ENCODE peak calls at places on chromosomes 2 and 18, in ten cellular contexts. R is hepatocyte, J is colonic mucosa, A is adrenal gland, Q is BE2C, I is choroid plexus epithelial cell, F is skeletal muscle cell, C is upper lobe of right lung, S is trophoblast cell, T is fibroblast of lung. H is an unnamed sample.

GRCh38 chr2:224072541-224073188 is 33.6 kb upstream of the SERPINE2 start:
- DNase-seq in F (no peak), Q (no peak), R (no peak), I (no peak), A (no peak), S (peak; percentile 79), T (no peak), C (no peak), J (no peak), H (no peak)

GRCh38 chr2:201057089-201057499 is 14.4 kb downstream of the HYCC2 start:
- DNase-seq in F (no peak), C (no peak), Q (no peak), I (peak; percentile 72), A (no peak), T (peak; percentile 26), S (peak; percentile 40), R (peak; percentile 46), J (peak; percentile 53), H (peak; percentile 66)

GRCh38 chr2:25822190-25823117 is 55.8 kb downstream of the ASXL2 start:
- DNase-seq in F (no peak), S (peak; percentile 68), I (peak; percentile 34), A (peak; percentile 50), C (peak; percentile 71), T (no peak), J (peak; percentile 35), R (peak; percentile 26), Q (peak; percentile 83), H (no peak)

GRCh38 chr2:190533968-190534309 is 583 bp downstream of the NEMP2 start:
- DNase-seq in R (peak; percentile 43), T (peak; percentile 44), S (peak; percentile 66), Q (no peak), A (peak; percentile 31), C (no peak), F (no peak), I (peak; percentile 75), J (peak; percentile 53), H (peak; percentile 63)

GRCh38 chr18:22765889-22766288 is 167.2 kb upstream of the RBBP8 start:
- DNase-seq in Q (no peak), J (no peak), R (no peak), F (no peak), I (peak; percentile 10), C (no peak), S (no peak), T (peak; percentile 3), A (peak; percentile 55), H (no peak)

GRCh38 chr2:233236820-233237589 is 14.5 kb upstream of the ATG16L1 start:
- DNase-seq in I (no peak), A (no peak), C (no peak), F (no peak), J (no peak), R (no peak), S (no peak), T (no peak), Q (no peak), H (no peak)

GRCh38 chr18:55790296-55790695 is 202.3 kb upstream of the TCF4 start:
- DNase-seq in F (peak; percentile 61), C (no peak), R (peak; percentile 37), Q (no peak), I (peak; percentile 83), S (peak; percentile 88), T (peak; percentile 46), A (no peak), J (no peak), H (no peak)

GRCh38 chr2:24831736-24832421 is 38.7 kb downstream of the CENPO start:
- DNase-seq in A (no peak), S (no peak), I (no peak), F (no peak), R (no peak), T (no peak), Q (no peak), C (peak; percentile 60), J (no peak), H (peak; percentile 35)

GRCh38 chr2:11073251-11073650 is 82.0 kb upstream of the SLC66A3 start:
- DNase-seq in S (peak; percentile 14), A (no peak), R (peak; percentile 74), I (peak; percentile 67), Q (peak; percentile 52), C (peak; percentile 70), F (no peak), T (peak; percentile 52), J (peak; percentile 54), H (peak; percentile 20)

GRCh38 chr2:113965644-113966043 is 75.8 kb downstream of the ACTR3 start:
- DNase-seq in I (peak; percentile 68), R (peak; percentile 58), A (no peak), S (peak; percentile 59), Q (no peak), C (no peak), F (no peak), T (peak; percentile 41), J (peak; percentile 50), H (peak; percentile 46)

GRCh38 chr18:59268722-59269562 is 4.3 kb downstream of the RAX start:
- DNase-seq in I (peak; percentile 9), A (no peak), F (no peak), Q (peak; percentile 57), J (no peak), C (peak; percentile 74), R (peak; percentile 80), S (peak; percentile 16), T (peak; percentile 25), H (peak; percentile 12)

GRCh38 chr2:30686000-30686399 is 121.2 kb downstream of the CAPN13 start:
- DNase-seq in Q (peak; percentile 40), C (no peak), F (no peak), T (no peak), I (no peak), R (peak; percentile 73), S (peak; percentile 14), A (no peak), J (no peak), H (peak; percentile 14)

GRCh38 chr2:199659207-199659606 is 191.8 kb downstream of the FTCDNL1 start:
- DNase-seq in Q (peak; percentile 78), A (peak; percentile 26), I (peak; percentile 18), F (no peak), C (no peak), J (peak; percentile 25), R (peak; percentile 61), S (peak; percentile 6), T (peak; percentile 36), H (no peak)

GRCh38 chr2:136206613-136207012 is 88.7 kb upstream of the CXCR4 start:
- DNase-seq in A (no peak), S (no peak), Q (no peak), T (no peak), C (no peak), F (no peak), R (no peak), J (no peak), I (no peak), H (no peak)

GRCh38 chr18:36468161-36468560 is 170.6 kb downstream of the FHOD3 start:
- DNase-seq in R (no peak), Q (peak; percentile 31), I (no peak), J (no peak), A (no peak), C (no peak), F (no peak), S (peak; percentile 93), T (no peak), H (no peak)

GRCh38 chr18:36467614-36468013 is 170.1 kb downstream of the FHOD3 start:
- DNase-seq in T (no peak), F (no peak), Q (no peak), I (no peak), S (peak; percentile 56), C (no peak), R (no peak), J (no peak), A (no peak), H (peak; percentile 23)

GRCh38 chr18:36471393-36471792 is 173.9 kb downstream of the FHOD3 start:
- DNase-seq in T (no peak), R (no peak), C (no peak), J (no peak), S (no peak), F (no peak), A (no peak), Q (no peak), I (no peak), H (no peak)

GRCh38 chr18:36469471-36469870 is 172.0 kb downstream of the FHOD3 start:
- DNase-seq in F (peak; percentile 8), Q (no peak), I (no peak), C (no peak), R (no peak), J (no peak), S (peak; percentile 22), A (no peak), T (no peak), H (no peak)

GRCh38 chr18:36470896-36471295 is 173.4 kb downstream of the FHOD3 start:
- DNase-seq in J (no peak), R (no peak), Q (no peak), A (no peak), F (no peak), C (no peak), T (no peak), S (no peak), I (no peak), H (no peak)
- H3K4me3 ChIP-seq in J (no peak overlapping the region), R (no peak overlapping the region), Q (no peak overlapping the region), A (no peak overlapping the region), F (no peak overlapping the region), C (no peak overlapping the region), T (no peak overlapping the region), S (no peak overlapping the region), I (no peak overlapping the region), H (no peak overlapping the region)

GRCh38 chr2:217789736-217790181 is 213.0 kb downstream of the TNS1 start:
- DNase-seq in T (no peak), S (no peak), J (no peak), R (no peak), A (no peak), I (no peak), C (no peak), Q (no peak), F (no peak), H (no peak)
- H3K4me3 ChIP-seq in T (no peak overlapping the region), S (no peak overlapping the region), J (peak overlapping the region; percentile 17), R (no peak overlapping the region), A (no peak overlapping the region), I (no peak overlapping the region), C (peak overlapping the region; percentile 21), Q (no peak overlapping the region), F (no peak overlapping the region), H (peak overlapping the region; percentile 0)

GRCh38 chr2:241509408-241509784 is 1.0 kb upstream of the STK25 start:
- DNase-seq in F (no peak), C (no peak), Q (no peak), S (no peak), R (no peak), A (no peak), J (no peak), T (no peak), I (no peak), H (no peak)
- H3K4me3 ChIP-seq in F (peak overlapping the region; percentile 87), C (peak overlapping the region; percentile 89), Q (no peak overlapping the region), S (peak overlapping the region; percentile 79), R (peak overlapping the region; percentile 35), A (no peak overlapping the region), J (peak overlapping the region; percentile 90), T (peak overlapping the region; percentile 46), I (peak overlapping the region; percentile 78), H (no peak overlapping the region)

DNA sequence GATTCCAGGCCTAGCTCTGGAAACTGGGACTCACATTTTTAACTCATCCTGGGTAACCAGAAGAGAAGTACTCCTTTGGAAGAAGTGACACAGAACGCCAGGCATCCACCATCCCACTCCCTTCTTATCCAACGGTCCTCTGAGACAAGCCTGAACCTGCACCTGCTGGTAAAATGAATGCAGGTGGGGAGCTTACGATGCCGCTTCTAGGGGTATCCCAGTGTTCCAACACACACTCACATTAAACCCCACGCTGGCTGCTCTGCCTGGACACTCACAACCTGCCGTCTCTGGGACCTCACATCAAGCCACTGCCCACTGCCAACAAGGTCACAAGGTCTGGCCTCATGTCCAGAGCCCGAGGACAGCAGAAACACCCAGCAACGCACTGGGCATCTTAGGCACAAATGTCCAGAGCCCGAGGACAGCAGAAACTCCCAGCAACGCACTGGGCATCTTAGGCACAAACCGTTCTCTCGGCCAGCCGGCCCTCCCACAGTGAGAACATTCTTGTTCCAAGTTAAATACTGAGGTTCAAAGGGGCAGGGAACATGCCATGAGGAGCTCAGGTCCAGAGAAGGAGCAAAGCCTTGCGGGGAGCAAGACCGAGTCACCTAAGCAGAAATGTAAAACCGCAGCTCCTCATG is 9.9 kb downstream of the SLC66A2 start:
- DNase-seq in S (no peak), T (no peak), F (no peak), J (peak; percentile 16), A (no peak), C (peak; percentile 52), Q (no peak), R (no peak), I (peak; percentile 62), H (no peak)
- H3K4me3 ChIP-seq in S (no peak overlapping the region), T (no peak overlapping the region), F (no peak overlapping the region), J (no peak overlapping the region), A (no peak overlapping the region), C (no peak overlapping the region), Q (no peak overlapping the region), R (no peak overlapping the region), I (no peak overlapping the region), H (no peak overlapping the region)